ENCODE peak calls at places on chromosomes 2 and 18, in ten cellular contexts. B is H9; K is iris pigment epithelial cell; I is NCI-H2081; E is stimulated activated CD8-positive, alpha-beta memory T cell treated with anti-CD3 and anti-CD28 coated beads, Interleukin-15, amount 100 ng/mL, for 4 hours; A is activated CD4-positive, alpha-beta T cell treated with anti-CD3 and anti-CD28 coated beads, Interleukin-2, amount 10 ng/mL, durations not matched to agents 7 days and 5 days; D is NCI-H510A treated with DMSO at 0.1 percent for 48 hours; G is RPMI8226; Z is sciatic nerve; M is cardiac muscle cell. X is an unnamed sample.

GRCh38 chr2:9205963-9206948 is at the start of gene ASAP2:
- DNase-seq in B (peak), K (peak), I (peak), E (no peak), A (peak), D (peak), G (peak), Z (peak), M (peak), X (peak)

GRCh38 chr2:109663721-109664120 is 49.6 kb downstream of the SOWAHC start:
- DNase-seq in B (no peak), K (peak), I (peak), E (no peak), A (no peak), D (no peak), G (no peak), Z (peak), M (peak), X (no peak)

GRCh38 chr18:54776282-54776977 is 51.8 kb upstream of the RAB27B start:
- DNase-seq in B (no peak), K (peak), I (no peak), E (no peak), A (no peak), D (no peak), G (no peak), Z (no peak), M (no peak), X (no peak)

GRCh38 chr2:135043345-135043744 is 3.9 kb downstream of the MAP3K19 start:
- DNase-seq in B (no peak), K (no peak), I (no peak), E (no peak), A (no peak), D (no peak), G (no peak), Z (no peak), M (no peak), X (peak)

GRCh38 chr18:36601316-36601715 is 227.5 kb downstream of the TPGS2 start:
- DNase-seq in B (no peak), K (no peak), I (no peak), E (no peak), A (no peak), D (no peak), G (no peak), Z (no peak), M (no peak), X (no peak)

GRCh38 chr2:66925128-66925527 is 472.0 kb upstream of the ETAA1 start:
- DNase-seq in B (no peak), K (peak), I (no peak), E (no peak), A (no peak), D (no peak), G (no peak), Z (no peak), M (no peak), X (no peak)

GRCh38 chr18:23179416-23179815 is 44.1 kb downstream of the CABLES1 start:
- DNase-seq in B (no peak), K (no peak), I (no peak), E (no peak), A (no peak), D (no peak), G (no peak), Z (no peak), M (no peak), X (no peak)

GRCh38 chr2:58135861-58136260 is 89.3 kb downstream of the VRK2 start:
- DNase-seq in B (no peak), K (no peak), I (no peak), E (no peak), A (no peak), D (no peak), G (no peak), Z (no peak), M (no peak), X (no peak)

GRCh38 chr2:393711-394696 is 106.1 kb upstream of the ALKAL2 start:
- DNase-seq in B (no peak), K (peak), I (no peak), E (peak), A (peak), D (peak), G (peak), Z (no peak), M (no peak), X (no peak)

GRCh38 chr18:50590625-50591024 is 30.7 kb downstream of the MAPK4 start:
- DNase-seq in B (no peak), K (no peak), I (peak), E (no peak), A (no peak), D (peak), G (no peak), Z (no peak), M (no peak), X (no peak)

GRCh38 chr18:2903006-2903405 is 56.2 kb downstream of the EMILIN2 start:
- DNase-seq in B (no peak), K (peak), I (no peak), E (no peak), A (no peak), D (no peak), G (no peak), Z (peak), M (peak), X (no peak)

GRCh38 chr18:50192903-50193795 is 1.8 kb downstream of the MYO5B start:
- DNase-seq in B (peak), K (no peak), I (no peak), E (no peak), A (no peak), D (no peak), G (no peak), Z (no peak), M (peak), X (no peak)

GRCh38 chr18:10213526-10213925 is 240.9 kb upstream of the APCDD1 start:
- DNase-seq in B (no peak), K (peak), I (peak), E (no peak), A (peak), D (peak), G (peak), Z (no peak), M (peak), X (no peak)

GRCh38 chr2:91477731-91478672 is 2786.5 kb downstream of the RPIA start:
- DNase-seq in B (peak), K (peak), I (no peak), E (no peak), A (no peak), D (no peak), G (peak), Z (peak), M (peak), X (peak)

GRCh38 chr18:468841-469796 is 31.4 kb downstream of the COLEC12 start:
- DNase-seq in B (no peak), K (no peak), I (peak), E (no peak), A (no peak), D (no peak), G (no peak), Z (no peak), M (no peak), X (no peak)

GRCh38 chr2:15498554-15498953 is 62.6 kb downstream of the NBAS start:
- DNase-seq in B (no peak), K (no peak), I (no peak), E (no peak), A (no peak), D (no peak), G (no peak), Z (no peak), M (no peak), X (no peak)

GRCh38 chr18:5824370-5824984 is 70.8 kb downstream of the TMEM200C start:
- DNase-seq in B (peak), K (no peak), I (no peak), E (no peak), A (no peak), D (peak), G (no peak), Z (no peak), M (no peak), X (no peak)

GRCh38 chr18:58043452-58044369 is at the start of gene NEDD4L:
- DNase-seq in B (peak), K (peak), I (peak), E (peak), A (peak), D (peak), G (peak), Z (peak), M (peak), X (peak)

GRCh38 chr2:23654756-23655155 is 269.8 kb downstream of the KLHL29 start:
- DNase-seq in B (no peak), K (no peak), I (no peak), E (no peak), A (no peak), D (no peak), G (no peak), Z (no peak), M (no peak), X (no peak)

X was measured in K562.